ENCODE peak calls at places on chromosomes 5 and 9, in nine cellular contexts. W is pulmonary artery endothelial cell, R is hepatic stellate cell, K is head of caudate nucleus, A is kidney, Y is renal cortical epithelial cell, N is neural crest cell, I is NCI-H2171 treated with DMSO at 0.1 percent for 48 hours, B is tibial artery. Q is an unnamed sample.

GRCh38 chr9:113742471-113742870 is 133.6 kb upstream of the ZNF618 start:
- DNase-seq in K (no peak), W (no peak), I (no peak), B (no peak), Y (no peak), N (no peak), A (no peak), R (no peak), Q (peak; percentile 50)

GRCh38 chr9:32672478-32672877 is 37.0 kb upstream of the TAF1L start:
- DNase-seq in R (peak; percentile 27), W (no peak), B (no peak), I (no peak), K (no peak), A (no peak), Y (no peak), N (no peak), Q (no peak)

GRCh38 chr5:179837076-179838011 is 16.6 kb downstream of the SQSTM1 start:
- DNase-seq in B (no peak), Y (no peak), A (peak; percentile 65), W (no peak), K (no peak), R (no peak), N (no peak), I (no peak), Q (no peak)

GRCh38 chr9:137339045-137339444 is 37.0 kb upstream of the NRARP start:
- DNase-seq in K (no peak), A (no peak), I (no peak), B (no peak), R (no peak), N (no peak), W (peak; percentile 40), Y (no peak), Q (no peak)

GRCh38 chr5:125798311-125798710 is 624.9 kb upstream of the GRAMD2B start:
- DNase-seq in Y (peak; percentile 43), B (no peak), W (no peak), A (no peak), N (peak; percentile 14), I (no peak), R (no peak), K (no peak), Q (peak; percentile 38)

GRCh38 chr9:121607434-121608248 is 43.8 kb upstream of the DAB2IP start:
- DNase-seq in B (no peak), I (peak; percentile 78), K (no peak), W (no peak), R (peak; percentile 92), A (peak; percentile 90), Y (no peak), N (no peak), Q (no peak)

GRCh38 chr5:96347502-96348292 is 85.4 kb downstream of the PCSK1 start:
- DNase-seq in R (no peak), N (no peak), K (no peak), W (no peak), Y (no peak), A (no peak), I (no peak), B (no peak), Q (no peak)

GRCh38 chr9:22214497-22215031 is 205.5 kb upstream of the CDKN2B start:
- DNase-seq in K (no peak), Y (no peak), W (no peak), N (no peak), B (no peak), A (no peak), I (no peak), R (no peak), Q (no peak)

GRCh38 chr5:122311888-122312669 is at the start of gene SNCAIP:
- DNase-seq in I (no peak), W (peak; percentile 10), B (peak; percentile 64), R (peak; percentile 19), K (peak; percentile 37), Y (no peak), A (peak; percentile 83), N (peak; percentile 47), Q (peak; percentile 74)

GRCh38 chr5:585556-585955 is 26.6 kb upstream of the CEP72 start:
- DNase-seq in K (no peak), I (no peak), N (no peak), Y (no peak), B (peak; percentile 14), W (no peak), A (no peak), R (no peak), Q (no peak)

GRCh38 chr5:154371687-154372086 is 74.1 kb upstream of the SAP30L start:
- DNase-seq in A (no peak), Y (peak; percentile 46), N (no peak), R (peak; percentile 23), I (no peak), W (no peak), K (no peak), B (peak; percentile 74), Q (no peak)

GRCh38 chr5:37833990-37834389 is 5.9 kb downstream of the GDNF start:
- DNase-seq in W (no peak), A (no peak), K (no peak), I (no peak), R (no peak), Y (no peak), N (no peak), B (no peak), Q (no peak)

GRCh38 chr9:36149197-36149596 is 12.7 kb downstream of the GLIPR2 start:
- DNase-seq in W (no peak), I (no peak), Y (peak; percentile 85), R (peak; percentile 78), N (no peak), A (peak; percentile 65), B (peak; percentile 52), K (peak; percentile 49), Q (no peak)